ENCODE peak calls at places on chromosomes 6 and 20, in seven cellular contexts. One of them, this sample, is unnamed.

GRCh38 chr6:104575536-104575935 is 284.2 kb downstream of the HACE1 start:
- DNase-seq in HepG2: no peak
- DNase-seq in H1: no peak
- DNase-seq in K562: no peak
- DNase-seq in GM12878: no peak
- DNase-seq in SK-N-SH: no peak
- DNase-seq in GM12892: no peak
- DNase-seq in this sample: no peak

GRCh38 chr6:163249651-163250101 is 164.8 kb upstream of the QKI start:
- DNase-seq in GM12892: no peak
- DNase-seq in H1: no peak
- DNase-seq in K562: no peak
- DNase-seq in GM12878: no peak
- DNase-seq in SK-N-SH: no peak
- DNase-seq in HepG2: no peak
- DNase-seq in this sample: no peak

GRCh38 chr6:96124778-96125177 is 109.0 kb downstream of the FUT9 start:
- DNase-seq in K562: no peak
- DNase-seq in GM12892: no peak
- DNase-seq in SK-N-SH: no peak
- DNase-seq in GM12878: no peak
- DNase-seq in HepG2: no peak
- DNase-seq in H1: no peak
- DNase-seq in this sample: no peak

GRCh38 chr20:46011631-46012482 is 3.1 kb downstream of the MMP9 start:
- DNase-seq in GM12892: no peak
- DNase-seq in K562: peak; percentile 95
- DNase-seq in HepG2: peak; percentile 46
- DNase-seq in H1: peak; percentile 92
- DNase-seq in SK-N-SH: peak; percentile 59
- DNase-seq in GM12878: no peak
- DNase-seq in this sample: no peak

GRCh38 chr6:62323818-62324217 is 37.8 kb upstream of the KHDRBS2 start:
- DNase-seq in SK-N-SH: no peak
- DNase-seq in H1: no peak
- DNase-seq in GM12878: no peak
- DNase-seq in K562: no peak
- DNase-seq in GM12892: no peak
- DNase-seq in HepG2: no peak
- DNase-seq in this sample: no peak

GRCh38 chr6:105763866-105764265 is 322.3 kb upstream of the PRDM1 start:
- DNase-seq in K562: no peak
- DNase-seq in GM12878: no peak
- DNase-seq in GM12892: no peak
- DNase-seq in H1: no peak
- DNase-seq in HepG2: no peak
- DNase-seq in SK-N-SH: no peak
- DNase-seq in this sample: no peak

GRCh38 chr20:24961384-24962181 is 12.5 kb downstream of the CST7 start:
- DNase-seq in SK-N-SH: no peak
- DNase-seq in H1: no peak
- DNase-seq in HepG2: no peak
- DNase-seq in GM12878: no peak
- DNase-seq in K562: no peak
- DNase-seq in GM12892: no peak
- DNase-seq in this sample: no peak

GRCh38 chr6:68126089-68126749 is 508.9 kb upstream of the ADGRB3 start:
- DNase-seq in K562: no peak
- DNase-seq in GM12892: no peak
- DNase-seq in SK-N-SH: no peak
- DNase-seq in GM12878: peak; percentile 26
- DNase-seq in HepG2: no peak
- DNase-seq in H1: no peak
- DNase-seq in this sample: peak; percentile 5

DNA sequence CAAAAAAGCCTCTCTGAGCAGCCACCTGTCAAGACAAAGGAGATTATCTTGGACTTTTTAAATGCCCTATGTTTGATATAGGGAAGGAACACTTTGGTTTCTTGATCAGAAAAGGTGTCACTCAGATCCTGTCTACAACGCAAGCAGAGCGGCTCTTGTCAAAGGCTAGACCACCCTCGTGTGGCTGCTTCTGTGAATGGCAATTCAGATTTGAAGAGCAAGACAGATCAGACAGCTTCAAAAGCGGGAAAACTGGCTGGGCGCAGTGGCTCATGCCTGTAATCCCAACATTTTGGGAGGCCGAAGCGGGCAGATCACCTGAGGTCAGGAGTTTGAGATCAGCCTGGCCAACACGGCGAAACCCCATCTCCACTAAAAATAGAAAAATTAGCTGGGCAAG is 10.1 kb upstream of the NXT1 start:
- DNase-seq in H1: no peak
- DNase-seq in SK-N-SH: peak; percentile 67
- DNase-seq in GM12892: peak; percentile 34
- DNase-seq in K562: peak; percentile 77
- DNase-seq in HepG2: peak; percentile 77
- DNase-seq in GM12878: no peak
- DNase-seq in this sample: peak; percentile 44
- TF ChIP-seq TAF1 in H1: no peak
- TF ChIP-seq TAF1 in SK-N-SH: no peak
- TF ChIP-seq TAF1 in GM12892: no peak
- TF ChIP-seq TAF1 in K562: no peak
- TF ChIP-seq TAF1 in HepG2: no peak
- TF ChIP-seq TAF1 in GM12878: no peak
- TF ChIP-seq TAF1 in this sample: no peak

GRCh38 chr20:37417857-37418501 is 72.0 kb downstream of the SRC start:
- DNase-seq in H1: no peak
- DNase-seq in HepG2: no peak
- DNase-seq in GM12892: no peak
- DNase-seq in SK-N-SH: no peak
- DNase-seq in K562: no peak
- DNase-seq in GM12878: no peak
- DNase-seq in this sample: no peak
- TF ChIP-seq TAF1 in H1: no peak
- TF ChIP-seq TAF1 in HepG2: no peak
- TF ChIP-seq TAF1 in GM12892: no peak
- TF ChIP-seq TAF1 in SK-N-SH: no peak
- TF ChIP-seq TAF1 in K562: no peak
- TF ChIP-seq TAF1 in GM12878: no peak
- TF ChIP-seq TAF1 in this sample: no peak

GRCh38 chr6:158284340-158285210 is 27.7 kb upstream of the TULP4 start:
- DNase-seq in K562: no peak
- DNase-seq in HepG2: no peak
- DNase-seq in GM12878: no peak
- DNase-seq in GM12892: no peak
- DNase-seq in H1: no peak
- DNase-seq in SK-N-SH: no peak
- DNase-seq in this sample: no peak
- TF ChIP-seq TAF1 in K562: no peak
- TF ChIP-seq TAF1 in HepG2: no peak
- TF ChIP-seq TAF1 in GM12878: no peak
- TF ChIP-seq TAF1 in GM12892: no peak
- TF ChIP-seq TAF1 in H1: no peak
- TF ChIP-seq TAF1 in SK-N-SH: no peak
- TF ChIP-seq TAF1 in this sample: no peak

GRCh38 chr20:9354579-9354978 is 159.8 kb upstream of the LAMP5 start:
- DNase-seq in K562: no peak
- DNase-seq in H1: no peak
- DNase-seq in GM12878: no peak
- DNase-seq in GM12892: no peak
- DNase-seq in SK-N-SH: no peak
- DNase-seq in HepG2: no peak
- DNase-seq in this sample: no peak

GRCh38 chr20:9353916-9354276 is 160.5 kb upstream of the LAMP5 start:
- DNase-seq in K562: no peak
- DNase-seq in HepG2: no peak
- DNase-seq in GM12892: no peak
- DNase-seq in SK-N-SH: no peak
- DNase-seq in H1: no peak
- DNase-seq in GM12878: no peak
- DNase-seq in this sample: no peak

GRCh38 chr20:9363673-9364072 is 150.7 kb upstream of the LAMP5 start:
- DNase-seq in GM12878: no peak
- DNase-seq in SK-N-SH: no peak
- DNase-seq in H1: no peak
- DNase-seq in K562: peak; percentile 6
- DNase-seq in HepG2: no peak
- DNase-seq in GM12892: no peak
- DNase-seq in this sample: no peak

GRCh38 chr20:9360427-9360826 is 154.0 kb upstream of the LAMP5 start:
- DNase-seq in H1: no peak
- DNase-seq in HepG2: no peak
- DNase-seq in GM12878: no peak
- DNase-seq in K562: no peak
- DNase-seq in GM12892: no peak
- DNase-seq in SK-N-SH: no peak
- DNase-seq in this sample: no peak

GRCh38 chr20:9359561-9360308 is 154.7 kb upstream of the LAMP5 start:
- DNase-seq in H1: no peak
- DNase-seq in SK-N-SH: peak; percentile 33
- DNase-seq in GM12878: no peak
- DNase-seq in K562: peak; percentile 41
- DNase-seq in HepG2: peak; percentile 67
- DNase-seq in GM12892: no peak
- DNase-seq in this sample: no peak
- TF ChIP-seq TAF1 in H1: no peak
- TF ChIP-seq TAF1 in SK-N-SH: no peak
- TF ChIP-seq TAF1 in GM12878: no peak
- TF ChIP-seq TAF1 in K562: no peak
- TF ChIP-seq TAF1 in HepG2: no peak
- TF ChIP-seq TAF1 in GM12892: no peak
- TF ChIP-seq TAF1 in this sample: no peak

GRCh38 chr6:1027795-1028569 is 283.9 kb upstream of the FOXQ1 start:
- DNase-seq in GM12892: no peak
- DNase-seq in SK-N-SH: no peak
- DNase-seq in H1: peak; percentile 3
- DNase-seq in GM12878: no peak
- DNase-seq in K562: no peak
- DNase-seq in HepG2: no peak
- DNase-seq in this sample: no peak
- TF ChIP-seq TAF1 in GM12892: no peak
- TF ChIP-seq TAF1 in SK-N-SH: no peak
- TF ChIP-seq TAF1 in H1: no peak
- TF ChIP-seq TAF1 in GM12878: no peak
- TF ChIP-seq TAF1 in K562: no peak
- TF ChIP-seq TAF1 in HepG2: no peak
- TF ChIP-seq TAF1 in this sample: no peak

DNA sequence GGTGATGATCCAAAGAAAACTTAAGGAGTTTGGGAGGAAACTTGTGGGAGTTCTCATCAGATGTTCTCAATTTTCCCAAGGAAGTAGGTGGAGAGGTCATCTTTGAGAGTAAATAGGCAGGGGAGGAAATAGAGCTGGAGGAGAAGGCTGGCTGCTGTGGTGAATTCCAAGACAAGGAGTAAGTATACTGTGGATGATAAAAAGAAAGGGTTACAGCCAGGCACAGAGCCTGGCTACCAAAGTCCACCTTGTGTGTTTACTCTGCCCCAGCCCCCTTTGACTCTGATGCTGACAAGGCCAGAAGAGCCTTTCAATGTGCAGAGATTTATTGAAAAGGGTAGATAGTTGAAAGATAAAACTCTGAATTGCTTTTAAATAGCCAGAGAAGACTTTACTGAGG is 182.4 kb upstream of the JAG1 start:
- DNase-seq in K562: no peak
- DNase-seq in SK-N-SH: no peak
- DNase-seq in HepG2: peak; percentile 51
- DNase-seq in H1: no peak
- DNase-seq in GM12892: no peak
- DNase-seq in GM12878: no peak
- DNase-seq in this sample: no peak
- TF ChIP-seq TAF1 in K562: no peak
- TF ChIP-seq TAF1 in SK-N-SH: no peak
- TF ChIP-seq TAF1 in HepG2: no peak
- TF ChIP-seq TAF1 in H1: no peak
- TF ChIP-seq TAF1 in GM12892: no peak
- TF ChIP-seq TAF1 in GM12878: no peak
- TF ChIP-seq TAF1 in this sample: no peak

GRCh38 chr20:44683263-44684046 is 31.7 kb upstream of the CCN5 start:
- DNase-seq in GM12892: peak; percentile 74
- DNase-seq in GM12878: peak; percentile 45
- DNase-seq in HepG2: peak; percentile 63
- DNase-seq in K562: peak; percentile 68
- DNase-seq in H1: peak; percentile 70
- DNase-seq in SK-N-SH: peak; percentile 75
- DNase-seq in this sample: peak; percentile 74
- TF ChIP-seq TAF1 in GM12892: no peak
- TF ChIP-seq TAF1 in GM12878: no peak
- TF ChIP-seq TAF1 in HepG2: no peak
- TF ChIP-seq TAF1 in K562: no peak
- TF ChIP-seq TAF1 in H1: no peak
- TF ChIP-seq TAF1 in SK-N-SH: no peak
- TF ChIP-seq TAF1 in this sample: no peak

GRCh38 chr20:4722993-4723392 is 1.3 kb downstream of the PRND start:
- DNase-seq in SK-N-SH: no peak
- DNase-seq in K562: no peak
- DNase-seq in H1: no peak
- DNase-seq in GM12878: no peak
- DNase-seq in HepG2: no peak
- DNase-seq in GM12892: no peak
- DNase-seq in this sample: no peak

GRCh38 chr20:4720977-4721349 is 746 bp upstream of the PRND start:
- DNase-seq in HepG2: no peak
- DNase-seq in SK-N-SH: peak; percentile 34
- DNase-seq in GM12892: no peak
- DNase-seq in GM12878: no peak
- DNase-seq in K562: no peak
- DNase-seq in H1: no peak
- DNase-seq in this sample: no peak

GRCh38 chr20:4722571-4722970 is 862 bp downstream of the PRND start:
- DNase-seq in GM12878: no peak
- DNase-seq in K562: no peak
- DNase-seq in HepG2: no peak
- DNase-seq in SK-N-SH: no peak
- DNase-seq in H1: no peak
- DNase-seq in GM12892: no peak
- DNase-seq in this sample: no peak

GRCh38 chr20:4720121-4720976 is 1.4 kb upstream of the PRND start:
- DNase-seq in GM12878: peak; percentile 71
- DNase-seq in HepG2: peak; percentile 93
- DNase-seq in K562: peak; percentile 63
- DNase-seq in H1: peak; percentile 38
- DNase-seq in SK-N-SH: peak; percentile 86
- DNase-seq in GM12892: peak; percentile 79
- DNase-seq in this sample: peak; percentile 87

GRCh38 chr20:4721719-4722118 is at the start of gene PRND:
- DNase-seq in K562: no peak
- DNase-seq in HepG2: no peak
- DNase-seq in H1: no peak
- DNase-seq in SK-N-SH: no peak
- DNase-seq in GM12878: no peak
- DNase-seq in GM12892: no peak
- DNase-seq in this sample: no peak
- TF ChIP-seq TAF1 in K562: no peak
- TF ChIP-seq TAF1 in HepG2: no peak
- TF ChIP-seq TAF1 in H1: no peak
- TF ChIP-seq TAF1 in SK-N-SH: no peak
- TF ChIP-seq TAF1 in GM12878: no peak
- TF ChIP-seq TAF1 in GM12892: no peak
- TF ChIP-seq TAF1 in this sample: no peak